ENCODE peak calls at places on chromosomes 7 and 10, in eight cellular contexts. P is activated T-cell treated with anti-CD3 and anti-CD28 coated beads, Interleukin-2, amount 50 U/mL, for 4 hours; J is HT-29; N is stomach; R is HL-60; Z is AG09309; T is Peyer's patch; A is retina. Q is an unnamed sample.

GRCh38 chr7:55522268-55522902 is 49.9 kb downstream of the VOPP1 start:
- DNase-seq in T (no peak), J (no peak), A (no peak), Z (no peak), N (peak), P (no peak), R (no peak), Q (no peak)

GRCh38 chr10:113061054-113061430 is 111.0 kb downstream of the TCF7L2 start:
- DNase-seq in A (no peak), N (no peak), P (no peak), R (no peak), Z (no peak), J (no peak), T (no peak), Q (no peak)

GRCh38 chr7:110010379-110010778 is 1080.5 kb upstream of the LRRN3 start:
- DNase-seq in J (no peak), N (no peak), P (no peak), Z (no peak), T (no peak), R (peak), A (no peak), Q (no peak)

GRCh38 chr10:124742418-124743187 is 1.6 kb downstream of the FAM53B start:
- DNase-seq in Z (no peak), N (no peak), P (no peak), T (peak), J (peak), A (peak), R (peak), Q (peak)

GRCh38 chr10:90857635-90858488 is at the start of gene HTR7:
- DNase-seq in A (peak), N (peak), Z (no peak), T (peak), J (no peak), P (peak), R (peak), Q (peak)

GRCh38 chr10:93445097-93445960 is 36.8 kb downstream of the MYOF start:
- DNase-seq in T (peak), J (peak), A (peak), P (no peak), Z (peak), N (peak), R (no peak), Q (peak)

GRCh38 chr10:60570941-60571340 is 181.3 kb upstream of the ANK3 start:
- DNase-seq in R (no peak), A (peak), Z (no peak), J (no peak), P (no peak), N (no peak), T (no peak), Q (no peak)

GRCh38 chr10:133034092-133034491 is 53.6 kb upstream of the ADGRA1 start:
- DNase-seq in P (no peak), T (no peak), N (no peak), R (no peak), Z (no peak), A (peak), J (no peak), Q (no peak)

GRCh38 chr10:15605740-15606369 is 113.9 kb downstream of the ITGA8 start:
- DNase-seq in T (no peak), R (no peak), A (no peak), J (no peak), N (no peak), P (no peak), Z (no peak), Q (no peak)

GRCh38 chr10:62008196-62008595 is 106.7 kb downstream of the ARID5B start:
- DNase-seq in A (no peak), T (no peak), N (no peak), Z (no peak), P (no peak), R (no peak), J (no peak), Q (no peak)

GRCh38 chr10:23469596-23470237 is 30.8 kb downstream of the OTUD1 start:
- DNase-seq in J (no peak), A (no peak), R (no peak), N (peak), P (no peak), Z (no peak), T (no peak), Q (no peak)

GRCh38 chr7:100686201-100686821 is 7.7 kb downstream of the GIGYF1 start:
- DNase-seq in A (no peak), R (no peak), P (no peak), N (no peak), J (no peak), T (no peak), Z (no peak), Q (no peak)

GRCh38 chr10:133315847-133316246 is 7.1 kb downstream of the ZNF511 start:
- DNase-seq in J (peak), P (no peak), Z (no peak), T (no peak), N (no peak), R (no peak), A (no peak), Q (peak)

GRCh38 chr7:136677456-136678365 is 190.7 kb upstream of the CHRM2 start:
- DNase-seq in N (no peak), J (peak), R (peak), Z (no peak), A (no peak), P (no peak), T (no peak), Q (no peak)

GRCh38 chr7:98836811-98837631 is 32.8 kb downstream of the TMEM130 start:
- DNase-seq in N (peak), J (peak), A (peak), T (no peak), Z (no peak), R (peak), P (no peak), Q (peak)

GRCh38 chr10:71293446-71294090 is 25.5 kb upstream of the SLC29A3 start:
- DNase-seq in A (no peak), R (no peak), Z (no peak), T (peak), J (no peak), P (no peak), N (no peak), Q (no peak)

GRCh38 chr7:11751315-11751714 is 80.7 kb downstream of the THSD7A start:
- DNase-seq in R (no peak), Z (no peak), T (no peak), N (no peak), J (no peak), A (no peak), P (no peak), Q (no peak)

GRCh38 chr10:90276894-90277447 is 575.6 kb downstream of the KIF20B start:
- DNase-seq in Z (no peak), J (no peak), T (no peak), A (no peak), R (no peak), P (no peak), N (no peak), Q (no peak)

GRCh38 chr10:70283445-70284399 is at the start of gene NPFFR1:
- DNase-seq in T (no peak), J (no peak), N (no peak), Z (no peak), P (no peak), A (peak), R (no peak), Q (no peak)

GRCh38 chr7:40996330-40996729 is 706.6 kb downstream of the INHBA start:
- DNase-seq in N (no peak), Z (no peak), A (no peak), J (no peak), T (no peak), P (no peak), R (no peak), Q (no peak)